ENCODE peak calls at places on chromosomes 7 and 10, in nine cellular contexts. L, R, T, U, O, X, S, H and I are unnamed samples.

GRCh38 chr10:75294518-75294865 is 58.7 kb upstream of the COMTD1 start:
- DNase-seq in L (no peak), R (no peak), T (peak), U (peak), O (no peak), X (no peak), S (no peak), H (no peak), I (no peak)

GRCh38 chr7:19815546-19815945 is 42.1 kb upstream of the TMEM196 start:
- DNase-seq in L (no peak), R (no peak), T (no peak), U (no peak), O (no peak), X (no peak), S (no peak), H (no peak), I (no peak)

GRCh38 chr10:103673616-103674015 is 180.1 kb downstream of the NEURL1 start:
- DNase-seq in L (no peak), R (no peak), T (no peak), U (no peak), O (no peak), X (no peak), S (no peak), H (no peak), I (no peak)

GRCh38 chr10:12444981-12445700 is 95.8 kb downstream of the CAMK1D start:
- DNase-seq in L (no peak), R (no peak), T (no peak), U (no peak), O (no peak), X (no peak), S (no peak), H (no peak), I (no peak)

GRCh38 chr10:124217906-124218769 is 124.7 kb upstream of the CHST15 start:
- DNase-seq in L (no peak), R (no peak), T (peak), U (no peak), O (no peak), X (no peak), S (peak), H (no peak), I (peak)

GRCh38 chr10:18196806-18197550 is 56.8 kb downstream of the CACNB2 start:
- DNase-seq in L (no peak), R (no peak), T (no peak), U (no peak), O (no peak), X (no peak), S (no peak), H (no peak), I (no peak)

GRCh38 chr7:42144253-42145002 is 92.6 kb downstream of the GLI3 start:
- DNase-seq in L (peak), R (no peak), T (no peak), U (no peak), O (no peak), X (no peak), S (peak), H (no peak), I (no peak)

GRCh38 chr7:68038621-68039314 is 1042.1 kb downstream of the TYW1 start:
- DNase-seq in L (peak), R (no peak), T (no peak), U (no peak), O (no peak), X (no peak), S (no peak), H (no peak), I (no peak)

GRCh38 chr10:20221353-20221752 is 405.1 kb downstream of the PLXDC2 start:
- DNase-seq in L (no peak), R (no peak), T (no peak), U (no peak), O (no peak), X (no peak), S (no peak), H (no peak), I (no peak)

GRCh38 chr10:99235469-99235871 is at the start of gene HPSE2:
- DNase-seq in L (no peak), R (no peak), T (peak), U (no peak), O (no peak), X (no peak), S (peak), H (no peak), I (no peak)

GRCh38 chr7:66952343-66953043 is 31.5 kb downstream of the TMEM248 start:
- DNase-seq in L (peak), R (no peak), T (peak), U (peak), O (no peak), X (no peak), S (peak), H (no peak), I (peak)

GRCh38 chr10:50417906-50418697 is 166.8 kb upstream of the ASAH2 start:
- DNase-seq in L (peak), R (no peak), T (peak), U (peak), O (peak), X (no peak), S (peak), H (no peak), I (peak)

GRCh38 chr7:1361016-1361755 is 98.1 kb downstream of the MICALL2 start:
- DNase-seq in L (no peak), R (no peak), T (peak), U (no peak), O (no peak), X (no peak), S (no peak), H (no peak), I (no peak)

GRCh38 chr7:42138691-42139090 is 98.3 kb downstream of the GLI3 start:
- DNase-seq in L (no peak), R (no peak), T (peak), U (no peak), O (no peak), X (no peak), S (no peak), H (no peak), I (no peak)

GRCh38 chr10:17125316-17125715 is 4.3 kb downstream of the CUBN start:
- DNase-seq in L (peak), R (no peak), T (no peak), U (no peak), O (no peak), X (no peak), S (peak), H (no peak), I (no peak)

GRCh38 chr10:79292789-79293746 is 54.2 kb upstream of the PPIF start:
- DNase-seq in L (no peak), R (no peak), T (peak), U (no peak), O (peak), X (no peak), S (no peak), H (no peak), I (no peak)

GRCh38 chr10:12637649-12638048 is 288.3 kb downstream of the CAMK1D start:
- DNase-seq in L (no peak), R (no peak), T (no peak), U (no peak), O (no peak), X (no peak), S (no peak), H (no peak), I (no peak)

GRCh38 chr7:134016223-134016941 is 110.8 kb upstream of the LRGUK start:
- DNase-seq in L (peak), R (no peak), T (peak), U (no peak), O (no peak), X (no peak), S (peak), H (peak), I (peak)

GRCh38 chr10:128296608-128297007 is 170.4 kb upstream of the MKI67 start:
- DNase-seq in L (no peak), R (no peak), T (no peak), U (no peak), O (no peak), X (no peak), S (no peak), H (no peak), I (no peak)

GRCh38 chr7:91603707-91604106 is 276.8 kb downstream of the MTERF1 start:
- DNase-seq in L (no peak), R (no peak), T (no peak), U (no peak), O (no peak), X (no peak), S (no peak), H (no peak), I (no peak)

GRCh38 chr7:117444646-117445045 is 17.4 kb upstream of the ASZ1 start:
- DNase-seq in L (no peak), R (no peak), T (no peak), U (no peak), O (no peak), X (no peak), S (no peak), H (no peak), I (no peak)

GRCh38 chr10:79320785-79321493 is 26.3 kb upstream of the PPIF start:
- DNase-seq in L (peak), R (no peak), T (no peak), U (no peak), O (peak), X (no peak), S (peak), H (no peak), I (no peak)

GRCh38 chr10:51092402-51092801 is 18.1 kb downstream of the PRKG1 start:
- DNase-seq in L (peak), R (no peak), T (no peak), U (peak), O (no peak), X (no peak), S (peak), H (peak), I (peak)

GRCh38 chr7:151225948-151226510 is 976 bp downstream of the ABCF2 start:
- DNase-seq in L (no peak), R (no peak), T (no peak), U (peak), O (no peak), X (no peak), S (no peak), H (no peak), I (no peak)